ENCODE peak calls at places on chromosome 2, in nine cellular contexts. S is activated T-helper 1 cell treated with Interleukin-2 at 50 U/mL for 16 hours; T is endothelial cell of umbilical vein; Z is effector memory CD8-positive, alpha-beta T cell; L is DMS153; H is HTR-8/SVneo; G is AG08396; Q is stimulated activated naive B cell treated with anti-CD40 and anti-IgM and Interleukin-4, amounts not matched to agents 10 μg/mL and 1 μg/mL and 100 μg/mL, for 72 hours; V is AG04450. X is an unnamed sample.

GRCh38 chr2:217215877-217216276 is 356.0 kb upstream of the TNP1 start:
- DNase-seq in Q (no peak), V (no peak), T (no peak), Z (no peak), H (peak; percentile 21), G (no peak), S (no peak), L (no peak), X (no peak)

GRCh38 chr2:96839288-96839874 is 4.4 kb downstream of the ANKRD23 start:
- DNase-seq in V (no peak), L (no peak), H (no peak), Z (peak; percentile 87), G (no peak), T (no peak), Q (peak; percentile 66), S (peak; percentile 80), X (no peak)

GRCh38 chr2:159817278-159817677 is 19.3 kb upstream of the CD302 start:
- DNase-seq in S (no peak), T (no peak), L (no peak), H (no peak), Z (no peak), V (no peak), Q (no peak), G (no peak), X (no peak)

GRCh38 chr2:1778566-1778965 is 34.3 kb upstream of the PXDN start:
- DNase-seq in S (no peak), L (no peak), Z (no peak), T (no peak), V (no peak), G (no peak), Q (no peak), H (no peak), X (no peak)

GRCh38 chr2:203694186-203694585 is 12.3 kb upstream of the CD28 start:
- DNase-seq in L (no peak), G (no peak), V (no peak), Z (no peak), S (no peak), H (no peak), T (no peak), Q (no peak), X (no peak)

GRCh38 chr2:84946204-84947009 is 24.6 kb upstream of the KCMF1 start:
- DNase-seq in L (no peak), S (peak; percentile 24), Q (peak; percentile 77), H (peak; percentile 77), T (peak; percentile 61), V (no peak), Z (peak; percentile 9), G (peak; percentile 67), X (peak; percentile 40)

GRCh38 chr2:200171761-200172482 is 134.6 kb upstream of the SPATS2L start:
- DNase-seq in L (no peak), V (no peak), Z (no peak), G (no peak), S (no peak), H (no peak), T (no peak), Q (no peak), X (no peak)

GRCh38 chr2:42360493-42360889 is 526 bp downstream of the COX7A2L start:
- DNase-seq in L (no peak), T (no peak), Z (no peak), S (no peak), V (no peak), G (no peak), H (no peak), Q (no peak), X (peak; percentile 16)

GRCh38 chr2:235227607-235228006 is 266.2 kb upstream of the AGAP1 start:
- DNase-seq in T (no peak), L (no peak), Z (no peak), Q (no peak), H (no peak), S (no peak), G (no peak), V (no peak), X (no peak)

GRCh38 chr2:188303363-188304031 is 11.8 kb downstream of the GULP1 start:
- DNase-seq in V (no peak), L (no peak), Z (no peak), T (peak; percentile 57), H (peak; percentile 57), G (peak; percentile 65), Q (no peak), S (no peak), X (peak; percentile 84)

GRCh38 chr2:213167559-213167958 is 16.1 kb upstream of the IKZF2 start:
- DNase-seq in T (no peak), H (no peak), Z (no peak), S (no peak), G (no peak), L (no peak), Q (no peak), V (no peak), X (no peak)

GRCh38 chr2:17148298-17149228 is 369.7 kb downstream of the RAD51AP2 start:
- DNase-seq in H (no peak), G (no peak), Q (no peak), T (no peak), S (no peak), V (no peak), Z (no peak), L (no peak), X (no peak)

GRCh38 chr2:128374001-128374710 is 55.5 kb upstream of the HS6ST1 start:
- DNase-seq in H (peak; percentile 75), L (no peak), V (peak; percentile 72), Z (no peak), S (no peak), G (peak; percentile 95), Q (no peak), T (no peak), X (no peak)

GRCh38 chr2:30366199-30366691 is 80.8 kb upstream of the LCLAT1 start:
- DNase-seq in G (peak; percentile 36), L (no peak), S (peak; percentile 5), Q (no peak), H (no peak), V (no peak), T (no peak), Z (no peak), X (peak; percentile 67)

GRCh38 chr2:236742936-236743622 is 173.5 kb downstream of the ACKR3 start:
- DNase-seq in Q (no peak), H (no peak), Z (no peak), L (no peak), G (no peak), V (no peak), T (no peak), S (no peak), X (no peak)

GRCh38 chr2:120344214-120344990 is 1.5 kb upstream of the INHBB start:
- DNase-seq in S (no peak), H (no peak), G (peak; percentile 55), Z (no peak), Q (no peak), V (no peak), T (no peak), L (peak; percentile 11), X (no peak)

GRCh38 chr2:146997488-146997887 is 847.3 kb upstream of the ACVR2A start:
- DNase-seq in Q (no peak), G (no peak), T (no peak), H (no peak), Z (no peak), S (no peak), V (no peak), L (peak; percentile 21), X (no peak)

GRCh38 chr2:195658541-195658890 is 1.5 kb downstream of the SLC39A10 start:
- DNase-seq in V (peak; percentile 49), G (peak; percentile 43), T (peak; percentile 85), S (no peak), L (peak; percentile 41), Z (no peak), H (peak; percentile 35), Q (no peak), X (peak; percentile 42)

GRCh38 chr2:30398488-30398887 is 48.6 kb upstream of the LCLAT1 start:
- DNase-seq in V (no peak), Q (no peak), Z (no peak), T (no peak), G (no peak), S (no peak), L (no peak), H (no peak), X (no peak)

GRCh38 chr2:29583104-29583503 is 338.3 kb downstream of the ALK start:
- DNase-seq in T (no peak), L (no peak), G (peak; percentile 17), V (peak; percentile 13), Q (no peak), Z (no peak), H (no peak), S (no peak), X (no peak)

GRCh38 chr2:68255736-68256450 is 3.6 kb upstream of the PPP3R1 start:
- DNase-seq in T (peak; percentile 62), Z (no peak), S (no peak), V (no peak), G (peak; percentile 56), Q (no peak), H (no peak), L (no peak), X (peak; percentile 73)

GRCh38 chr2:53787255-53787910 is 539 bp downstream of the ERLEC1 start:
- DNase-seq in S (no peak), Z (no peak), V (no peak), H (no peak), L (no peak), T (peak; percentile 63), Q (no peak), G (peak; percentile 16), X (peak; percentile 37)

GRCh38 chr2:200471324-200471848 is 38.5 kb downstream of the KCTD18 start:
- DNase-seq in H (peak; percentile 51), V (no peak), S (no peak), L (no peak), Q (peak; percentile 51), T (peak; percentile 21), G (no peak), Z (peak; percentile 28), X (peak; percentile 36)

GRCh38 chr2:126774290-126774689 is 118.3 kb downstream of the GYPC start:
- DNase-seq in L (no peak), G (no peak), S (no peak), Z (no peak), H (no peak), V (no peak), T (no peak), Q (no peak), X (no peak)

GRCh38 chr2:118244686-118245085 is 156.4 kb downstream of the INSIG2 start:
- DNase-seq in G (no peak), V (no peak), Q (no peak), Z (no peak), H (no peak), L (no peak), S (no peak), T (no peak), X (no peak)

GRCh38 chr2:27721335-27721734 is 50.2 kb upstream of the MRPL33 start:
- DNase-seq in G (no peak), H (no peak), T (no peak), V (no peak), S (no peak), Q (no peak), L (no peak), Z (no peak), X (no peak)

GRCh38 chr2:8447610-8448221 is 234.1 kb upstream of the ID2 start:
- DNase-seq in H (peak; percentile 31), Z (no peak), V (no peak), G (peak; percentile 55), Q (no peak), T (no peak), S (no peak), L (no peak), X (no peak)

GRCh38 chr2:231464576-231465540 is 574 bp upstream of the NCL start:
- DNase-seq in Q (peak; percentile 39), G (peak; percentile 99), H (peak; percentile 98), V (no peak), Z (peak; percentile 95), L (no peak), S (peak; percentile 98), T (no peak), X (peak; percentile 26)

GRCh38 chr2:15009681-15010080 is 377.2 kb downstream of the LRATD1 start:
- DNase-seq in L (no peak), H (no peak), G (no peak), Z (no peak), S (no peak), Q (no peak), V (peak; percentile 8), T (no peak), X (no peak)

GRCh38 chr2:158889135-158889853 is 79.1 kb upstream of the TANC1 start:
- DNase-seq in H (no peak), Z (no peak), T (no peak), L (no peak), V (no peak), G (no peak), S (no peak), Q (no peak), X (no peak)

GRCh38 chr2:137547842-137548241 is 416.4 kb upstream of the HNMT start:
- DNase-seq in L (no peak), G (no peak), Q (no peak), Z (no peak), T (no peak), V (no peak), H (no peak), S (no peak), X (no peak)

X was measured in lung microvascular endothelial cell.